ENCODE peak calls at places on chromosome 14, in seven cellular contexts. One of them, this sample, is unnamed.

GRCh38 chr14:30521899-30522736 is 36.8 kb upstream of the G2E3 start:
- DNase-seq in GM23248: peak
- DNase-seq in effector memory CD4-positive, alpha-beta T cell: no peak
- DNase-seq in AG04450: no peak
- DNase-seq in A549: peak
- DNase-seq in pancreas: no peak
- DNase-seq in testis: no peak
- DNase-seq in this sample: no peak

GRCh38 chr14:79947440-79947839 is 263.9 kb downstream of the DIO2 start:
- DNase-seq in effector memory CD4-positive, alpha-beta T cell: no peak
- DNase-seq in testis: no peak
- DNase-seq in A549: no peak
- DNase-seq in pancreas: no peak
- DNase-seq in GM23248: no peak
- DNase-seq in AG04450: no peak
- DNase-seq in this sample: no peak

GRCh38 chr14:52262600-52262999 is 4.9 kb upstream of the PTGDR start:
- DNase-seq in AG04450: no peak
- DNase-seq in effector memory CD4-positive, alpha-beta T cell: no peak
- DNase-seq in A549: no peak
- DNase-seq in testis: no peak
- DNase-seq in GM23248: no peak
- DNase-seq in pancreas: no peak
- DNase-seq in this sample: no peak

GRCh38 chr14:92797935-92798653 is 4.0 kb downstream of the GOLGA5 start:
- DNase-seq in effector memory CD4-positive, alpha-beta T cell: no peak
- DNase-seq in A549: no peak
- DNase-seq in pancreas: no peak
- DNase-seq in GM23248: no peak
- DNase-seq in testis: no peak
- DNase-seq in AG04450: no peak
- DNase-seq in this sample: no peak

GRCh38 chr14:105010106-105010505 is 10.8 kb downstream of the CDCA4 start:
- DNase-seq in AG04450: no peak
- DNase-seq in testis: no peak
- DNase-seq in GM23248: no peak
- DNase-seq in effector memory CD4-positive, alpha-beta T cell: no peak
- DNase-seq in A549: no peak
- DNase-seq in pancreas: no peak
- DNase-seq in this sample: no peak

GRCh38 chr14:77037886-77038511 is 9.5 kb upstream of the IRF2BPL start:
- DNase-seq in pancreas: no peak
- DNase-seq in GM23248: peak
- DNase-seq in testis: no peak
- DNase-seq in AG04450: no peak
- DNase-seq in A549: no peak
- DNase-seq in effector memory CD4-positive, alpha-beta T cell: peak
- DNase-seq in this sample: no peak

GRCh38 chr14:59422069-59422881 is 42.9 kb downstream of the GPR135 start:
- DNase-seq in GM23248: no peak
- DNase-seq in A549: no peak
- DNase-seq in effector memory CD4-positive, alpha-beta T cell: no peak
- DNase-seq in pancreas: no peak
- DNase-seq in testis: no peak
- DNase-seq in AG04450: no peak
- DNase-seq in this sample: no peak

GRCh38 chr14:48349689-48350088 is 674.3 kb upstream of the MDGA2 start:
- DNase-seq in AG04450: no peak
- DNase-seq in effector memory CD4-positive, alpha-beta T cell: no peak
- DNase-seq in A549: no peak
- DNase-seq in GM23248: no peak
- DNase-seq in pancreas: no peak
- DNase-seq in testis: no peak
- DNase-seq in this sample: no peak

GRCh38 chr14:69693145-69693544 is 73.8 kb upstream of the SRSF5 start:
- DNase-seq in pancreas: no peak
- DNase-seq in testis: no peak
- DNase-seq in effector memory CD4-positive, alpha-beta T cell: no peak
- DNase-seq in A549: no peak
- DNase-seq in GM23248: no peak
- DNase-seq in AG04450: no peak
- DNase-seq in this sample: peak

GRCh38 chr14:33646692-33647260 is 304.1 kb downstream of the EGLN3 start:
- DNase-seq in AG04450: peak
- DNase-seq in effector memory CD4-positive, alpha-beta T cell: no peak
- DNase-seq in pancreas: no peak
- DNase-seq in GM23248: peak
- DNase-seq in testis: no peak
- DNase-seq in A549: no peak
- DNase-seq in this sample: no peak

GRCh38 chr14:90610641-90611040 is 205.6 kb downstream of the TTC7B start:
- DNase-seq in A549: no peak
- DNase-seq in GM23248: no peak
- DNase-seq in effector memory CD4-positive, alpha-beta T cell: no peak
- DNase-seq in AG04450: no peak
- DNase-seq in testis: no peak
- DNase-seq in pancreas: no peak
- DNase-seq in this sample: no peak

GRCh38 chr14:100384819-100385813 is 62.0 kb downstream of the SLC25A47 start:
- DNase-seq in AG04450: no peak
- DNase-seq in GM23248: peak
- DNase-seq in pancreas: no peak
- DNase-seq in testis: no peak
- DNase-seq in A549: peak
- DNase-seq in effector memory CD4-positive, alpha-beta T cell: no peak
- DNase-seq in this sample: no peak

GRCh38 chr14:43651185-43651787 is 855.8 kb downstream of the FSCB start:
- DNase-seq in pancreas: no peak
- DNase-seq in testis: no peak
- DNase-seq in AG04450: no peak
- DNase-seq in A549: no peak
- DNase-seq in effector memory CD4-positive, alpha-beta T cell: no peak
- DNase-seq in GM23248: no peak
- DNase-seq in this sample: no peak

GRCh38 chr14:77607741-77608302 is 8.6 kb downstream of the SPTLC2 start:
- DNase-seq in AG04450: no peak
- DNase-seq in A549: no peak
- DNase-seq in testis: no peak
- DNase-seq in pancreas: no peak
- DNase-seq in effector memory CD4-positive, alpha-beta T cell: no peak
- DNase-seq in GM23248: no peak
- DNase-seq in this sample: no peak

GRCh38 chr14:69424139-69424923 is 25.8 kb downstream of the SLC39A9 start:
- DNase-seq in GM23248: peak
- DNase-seq in effector memory CD4-positive, alpha-beta T cell: no peak
- DNase-seq in pancreas: no peak
- DNase-seq in A549: no peak
- DNase-seq in testis: no peak
- DNase-seq in AG04450: no peak
- DNase-seq in this sample: no peak

GRCh38 chr14:94355191-94355794 is 32.2 kb upstream of the SERPINA6 start:
- DNase-seq in effector memory CD4-positive, alpha-beta T cell: no peak
- DNase-seq in A549: no peak
- DNase-seq in GM23248: no peak
- DNase-seq in AG04450: peak
- DNase-seq in testis: peak
- DNase-seq in pancreas: no peak
- DNase-seq in this sample: no peak

GRCh38 chr14:53793790-53794560 is 162.7 kb downstream of the BMP4 start:
- DNase-seq in GM23248: no peak
- DNase-seq in effector memory CD4-positive, alpha-beta T cell: no peak
- DNase-seq in pancreas: no peak
- DNase-seq in testis: no peak
- DNase-seq in A549: no peak
- DNase-seq in AG04450: no peak
- DNase-seq in this sample: peak

GRCh38 chr14:52219488-52220084 is 47.9 kb upstream of the PTGDR start:
- DNase-seq in A549: no peak
- DNase-seq in AG04450: no peak
- DNase-seq in GM23248: peak
- DNase-seq in effector memory CD4-positive, alpha-beta T cell: no peak
- DNase-seq in pancreas: no peak
- DNase-seq in testis: no peak
- DNase-seq in this sample: no peak

GRCh38 chr14:67694791-67695393 is 672 bp downstream of the RDH11 start:
- DNase-seq in A549: peak
- DNase-seq in GM23248: peak
- DNase-seq in effector memory CD4-positive, alpha-beta T cell: peak
- DNase-seq in testis: peak
- DNase-seq in pancreas: peak
- DNase-seq in AG04450: peak
- DNase-seq in this sample: peak

GRCh38 chr14:71372411-71372838 is 465.2 kb downstream of the PCNX1 start:
- DNase-seq in GM23248: peak
- DNase-seq in A549: no peak
- DNase-seq in testis: no peak
- DNase-seq in AG04450: peak
- DNase-seq in effector memory CD4-positive, alpha-beta T cell: no peak
- DNase-seq in pancreas: no peak
- DNase-seq in this sample: no peak
- H3K27ac ChIP-seq in GM23248: peak
- H3K27ac ChIP-seq in A549: peak
- H3K27ac ChIP-seq in testis: peak
- H3K27ac ChIP-seq in AG04450: no peak
- H3K27ac ChIP-seq in effector memory CD4-positive, alpha-beta T cell: no peak
- H3K27ac ChIP-seq in pancreas: no peak
- H3K27ac ChIP-seq in this sample: no peak

DNA sequence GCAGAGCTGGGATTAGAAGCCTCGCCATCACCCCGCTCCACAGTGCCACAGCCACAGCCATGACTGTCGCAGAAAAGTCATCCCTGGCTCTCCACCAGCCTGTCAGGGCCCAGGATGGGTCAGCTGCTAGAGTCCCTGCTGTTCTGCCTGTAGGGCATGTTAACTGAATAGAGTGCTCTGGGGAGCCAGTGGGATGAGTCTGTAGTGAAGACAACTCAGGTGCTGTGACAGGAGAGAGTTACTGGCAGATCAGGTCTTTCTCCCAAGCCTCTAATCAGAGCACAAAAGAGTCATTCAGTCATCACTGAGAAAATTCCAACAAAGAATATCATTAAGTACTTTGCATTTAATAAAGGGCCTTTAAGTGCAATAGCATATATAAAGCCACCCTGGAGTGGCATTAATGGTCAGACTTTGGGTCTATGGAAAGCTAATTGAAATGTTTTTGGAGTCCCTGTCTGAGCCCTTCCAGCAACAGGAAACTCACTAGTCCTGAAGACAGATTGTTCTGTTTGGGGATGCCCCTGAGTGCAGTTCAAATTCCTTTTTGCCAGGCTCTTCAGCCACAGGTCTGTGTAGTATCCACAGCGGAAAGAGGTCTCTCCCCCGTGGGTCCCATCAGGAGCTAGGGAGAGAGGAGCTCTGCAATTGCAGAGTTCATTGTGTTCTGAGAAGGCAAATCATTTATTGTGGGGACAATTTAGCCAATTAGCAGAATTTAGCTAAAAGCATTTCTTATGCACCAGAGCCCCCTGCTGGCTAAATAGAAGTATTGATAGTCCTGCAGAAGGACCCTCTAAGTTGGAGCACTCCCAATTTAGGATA is 45.2 kb upstream of the C14orf132 start:
- DNase-seq in testis: peak
- DNase-seq in A549: peak
- DNase-seq in GM23248: peak
- DNase-seq in effector memory CD4-positive, alpha-beta T cell: no peak
- DNase-seq in pancreas: peak
- DNase-seq in AG04450: peak
- DNase-seq in this sample: no peak
- H3K27ac ChIP-seq in testis: no peak
- H3K27ac ChIP-seq in A549: no peak
- H3K27ac ChIP-seq in GM23248: no peak
- H3K27ac ChIP-seq in effector memory CD4-positive, alpha-beta T cell: no peak
- H3K27ac ChIP-seq in pancreas: no peak
- H3K27ac ChIP-seq in AG04450: no peak
- H3K27ac ChIP-seq in this sample: no peak

GRCh38 chr14:61329478-61330051 is 8.2 kb downstream of the PRKCH start:
- DNase-seq in AG04450: no peak
- DNase-seq in A549: no peak
- DNase-seq in testis: no peak
- DNase-seq in effector memory CD4-positive, alpha-beta T cell: no peak
- DNase-seq in GM23248: no peak
- DNase-seq in pancreas: no peak
- DNase-seq in this sample: no peak
- H3K27ac ChIP-seq in AG04450: no peak
- H3K27ac ChIP-seq in A549: no peak
- H3K27ac ChIP-seq in testis: peak
- H3K27ac ChIP-seq in effector memory CD4-positive, alpha-beta T cell: peak
- H3K27ac ChIP-seq in GM23248: no peak
- H3K27ac ChIP-seq in pancreas: no peak
- H3K27ac ChIP-seq in this sample: peak

DNA sequence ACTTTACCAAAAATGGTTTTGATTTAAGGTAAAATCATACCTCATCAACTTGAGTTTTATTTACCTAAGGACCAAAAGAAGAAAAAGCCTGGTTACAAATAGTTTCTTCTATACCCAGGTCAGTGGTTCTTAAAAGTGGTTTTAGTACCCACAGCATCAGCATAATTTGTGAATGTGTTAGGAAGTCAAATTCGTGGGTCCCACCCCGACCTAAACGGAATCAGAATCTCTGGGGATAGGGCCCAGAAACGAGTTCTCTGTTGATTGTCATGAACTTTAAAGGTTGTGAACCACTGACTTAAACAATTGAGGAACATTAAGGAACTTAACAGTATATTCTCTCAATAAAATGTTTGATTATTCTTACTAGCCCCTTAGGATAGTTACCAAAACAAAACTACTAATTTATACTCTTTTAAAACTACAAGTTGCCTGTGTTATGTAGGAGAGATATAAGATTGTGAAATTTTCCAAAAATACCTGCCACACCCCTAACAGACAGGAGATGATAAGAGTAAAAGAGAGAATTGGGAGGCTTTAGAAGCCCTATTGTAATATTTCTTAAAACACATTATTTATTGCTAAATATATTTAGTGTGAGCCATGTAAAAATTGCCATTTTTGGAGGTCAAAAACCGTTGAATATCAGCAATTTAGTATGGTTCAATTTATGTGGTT is 669 bp upstream of the SLC25A21 start:
- DNase-seq in testis: peak
- DNase-seq in effector memory CD4-positive, alpha-beta T cell: no peak
- DNase-seq in GM23248: no peak
- DNase-seq in AG04450: no peak
- DNase-seq in A549: no peak
- DNase-seq in pancreas: no peak
- DNase-seq in this sample: no peak
- H3K27ac ChIP-seq in testis: peak
- H3K27ac ChIP-seq in effector memory CD4-positive, alpha-beta T cell: no peak
- H3K27ac ChIP-seq in GM23248: no peak
- H3K27ac ChIP-seq in AG04450: peak
- H3K27ac ChIP-seq in A549: peak
- H3K27ac ChIP-seq in pancreas: no peak
- H3K27ac ChIP-seq in this sample: no peak

GRCh38 chr14:70697681-70698080 is 56.0 kb downstream of the TTC9 start:
- DNase-seq in GM23248: peak
- DNase-seq in testis: no peak
- DNase-seq in AG04450: no peak
- DNase-seq in pancreas: no peak
- DNase-seq in effector memory CD4-positive, alpha-beta T cell: no peak
- DNase-seq in A549: no peak
- DNase-seq in this sample: no peak
- H3K27ac ChIP-seq in GM23248: peak
- H3K27ac ChIP-seq in testis: no peak
- H3K27ac ChIP-seq in AG04450: no peak
- H3K27ac ChIP-seq in pancreas: no peak
- H3K27ac ChIP-seq in effector memory CD4-positive, alpha-beta T cell: no peak
- H3K27ac ChIP-seq in A549: peak
- H3K27ac ChIP-seq in this sample: no peak